ENCODE peak calls at places on chromosome 5, in six cellular contexts. One of them, this sample, is unnamed.

GRCh38 chr5:10710513-10711128 is 50.4 kb downstream of the DAP start:
- DNase-seq in CD8-positive, alpha-beta T cell: no peak
- DNase-seq in dorsolateral prefrontal cortex: no peak
- DNase-seq in fibroblast of mammary gland: no peak
- DNase-seq in lower lobe of right lung: no peak
- DNase-seq in adrenal gland: no peak
- DNase-seq in this sample: no peak

GRCh38 chr5:10304932-10305331 is 2.8 kb downstream of the CMBL start:
- DNase-seq in adrenal gland: no peak
- DNase-seq in CD8-positive, alpha-beta T cell: no peak
- DNase-seq in dorsolateral prefrontal cortex: no peak
- DNase-seq in lower lobe of right lung: no peak
- DNase-seq in fibroblast of mammary gland: no peak
- DNase-seq in this sample: no peak

GRCh38 chr5:129358069-129358468 is 102.0 kb upstream of the ADAMTS19 start:
- DNase-seq in CD8-positive, alpha-beta T cell: no peak
- DNase-seq in dorsolateral prefrontal cortex: no peak
- DNase-seq in adrenal gland: no peak
- DNase-seq in lower lobe of right lung: no peak
- DNase-seq in fibroblast of mammary gland: no peak
- DNase-seq in this sample: no peak

GRCh38 chr5:61472172-61472958 is 140.3 kb downstream of the ZSWIM6 start:
- DNase-seq in dorsolateral prefrontal cortex: no peak
- DNase-seq in CD8-positive, alpha-beta T cell: no peak
- DNase-seq in lower lobe of right lung: no peak
- DNase-seq in fibroblast of mammary gland: no peak
- DNase-seq in adrenal gland: peak
- DNase-seq in this sample: no peak

GRCh38 chr5:179212870-179213269 is 132.4 kb downstream of the ADAMTS2 start:
- DNase-seq in lower lobe of right lung: no peak
- DNase-seq in dorsolateral prefrontal cortex: no peak
- DNase-seq in CD8-positive, alpha-beta T cell: no peak
- DNase-seq in adrenal gland: no peak
- DNase-seq in fibroblast of mammary gland: no peak
- DNase-seq in this sample: no peak

GRCh38 chr5:171397190-171397589 is 9.5 kb downstream of the NPM1 start:
- DNase-seq in lower lobe of right lung: no peak
- DNase-seq in fibroblast of mammary gland: no peak
- DNase-seq in dorsolateral prefrontal cortex: no peak
- DNase-seq in CD8-positive, alpha-beta T cell: no peak
- DNase-seq in adrenal gland: no peak
- DNase-seq in this sample: no peak

GRCh38 chr5:81506378-81506777 is 112.4 kb upstream of the ACOT12 start:
- DNase-seq in fibroblast of mammary gland: no peak
- DNase-seq in dorsolateral prefrontal cortex: no peak
- DNase-seq in adrenal gland: no peak
- DNase-seq in CD8-positive, alpha-beta T cell: no peak
- DNase-seq in lower lobe of right lung: no peak
- DNase-seq in this sample: no peak

GRCh38 chr5:140324834-140325195 is 21.6 kb downstream of the HBEGF start:
- DNase-seq in CD8-positive, alpha-beta T cell: no peak
- DNase-seq in fibroblast of mammary gland: peak
- DNase-seq in dorsolateral prefrontal cortex: no peak
- DNase-seq in lower lobe of right lung: no peak
- DNase-seq in adrenal gland: peak
- DNase-seq in this sample: peak

DNA sequence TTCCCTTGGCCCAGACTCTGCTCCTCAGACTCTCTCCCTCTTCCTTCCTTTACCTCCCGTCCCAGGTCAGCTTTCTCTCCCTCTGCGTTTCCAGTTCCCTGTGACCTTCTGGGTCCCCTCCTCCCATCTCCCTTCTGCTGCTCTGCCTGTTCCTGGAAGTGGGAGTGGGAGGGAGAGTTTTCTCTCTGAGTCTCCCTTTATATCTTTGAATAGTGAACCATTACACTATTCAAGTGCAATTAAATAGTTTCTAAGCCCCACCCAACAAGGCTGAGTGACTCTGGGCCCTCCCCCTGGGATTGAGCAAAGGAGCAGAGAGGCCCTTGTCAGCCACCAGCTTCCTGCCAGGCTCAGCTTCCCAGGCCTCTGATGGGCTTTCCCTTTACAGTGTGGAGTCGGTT is 34.8 kb downstream of the THBS4 start:
- DNase-seq in adrenal gland: no peak
- DNase-seq in lower lobe of right lung: peak
- DNase-seq in fibroblast of mammary gland: no peak
- DNase-seq in CD8-positive, alpha-beta T cell: no peak
- DNase-seq in dorsolateral prefrontal cortex: no peak
- DNase-seq in this sample: no peak
- H3K4me3 ChIP-seq in adrenal gland: no peak
- H3K4me3 ChIP-seq in lower lobe of right lung: no peak
- H3K4me3 ChIP-seq in fibroblast of mammary gland: no peak
- H3K4me3 ChIP-seq in CD8-positive, alpha-beta T cell: no peak
- H3K4me3 ChIP-seq in dorsolateral prefrontal cortex: no peak
- H3K4me3 ChIP-seq in this sample: no peak

GRCh38 chr5:55694152-55694830 is 17.8 kb downstream of the SLC38A9 start:
- DNase-seq in adrenal gland: no peak
- DNase-seq in dorsolateral prefrontal cortex: no peak
- DNase-seq in fibroblast of mammary gland: peak
- DNase-seq in lower lobe of right lung: no peak
- DNase-seq in CD8-positive, alpha-beta T cell: no peak
- DNase-seq in this sample: no peak
- TF ChIP-seq CTCF in adrenal gland: peak
- TF ChIP-seq CTCF in dorsolateral prefrontal cortex: peak
- TF ChIP-seq CTCF in fibroblast of mammary gland: peak
- TF ChIP-seq CTCF in lower lobe of right lung: peak
- TF ChIP-seq CTCF in CD8-positive, alpha-beta T cell: no peak
- TF ChIP-seq CTCF in this sample: peak

GRCh38 chr5:180818275-180818674 is 15.7 kb upstream of the MGAT1 start:
- DNase-seq in fibroblast of mammary gland: no peak
- DNase-seq in lower lobe of right lung: no peak
- DNase-seq in CD8-positive, alpha-beta T cell: no peak
- DNase-seq in adrenal gland: no peak
- DNase-seq in dorsolateral prefrontal cortex: no peak
- DNase-seq in this sample: no peak

GRCh38 chr5:180818942-180819341 is 16.3 kb upstream of the MGAT1 start:
- DNase-seq in dorsolateral prefrontal cortex: no peak
- DNase-seq in CD8-positive, alpha-beta T cell: no peak
- DNase-seq in fibroblast of mammary gland: no peak
- DNase-seq in lower lobe of right lung: no peak
- DNase-seq in adrenal gland: no peak
- DNase-seq in this sample: no peak

GRCh38 chr5:180815241-180816031 is 12.8 kb upstream of the MGAT1 start:
- DNase-seq in lower lobe of right lung: no peak
- DNase-seq in CD8-positive, alpha-beta T cell: no peak
- DNase-seq in adrenal gland: no peak
- DNase-seq in fibroblast of mammary gland: no peak
- DNase-seq in dorsolateral prefrontal cortex: no peak
- DNase-seq in this sample: no peak

GRCh38 chr5:180817847-180818246 is 15.2 kb upstream of the MGAT1 start:
- DNase-seq in fibroblast of mammary gland: no peak
- DNase-seq in lower lobe of right lung: no peak
- DNase-seq in adrenal gland: no peak
- DNase-seq in dorsolateral prefrontal cortex: no peak
- DNase-seq in CD8-positive, alpha-beta T cell: no peak
- DNase-seq in this sample: no peak

GRCh38 chr5:180816608-180817534 is 14.3 kb upstream of the MGAT1 start:
- DNase-seq in dorsolateral prefrontal cortex: no peak
- DNase-seq in CD8-positive, alpha-beta T cell: no peak
- DNase-seq in fibroblast of mammary gland: peak
- DNase-seq in adrenal gland: no peak
- DNase-seq in lower lobe of right lung: no peak
- DNase-seq in this sample: no peak
- H3K4me3 ChIP-seq in dorsolateral prefrontal cortex: no peak
- H3K4me3 ChIP-seq in CD8-positive, alpha-beta T cell: peak
- H3K4me3 ChIP-seq in fibroblast of mammary gland: no peak
- H3K4me3 ChIP-seq in adrenal gland: no peak
- H3K4me3 ChIP-seq in lower lobe of right lung: peak
- H3K4me3 ChIP-seq in this sample: no peak

GRCh38 chr5:160970605-160971191 is 118.7 kb upstream of the ATP10B start:
- DNase-seq in fibroblast of mammary gland: peak
- DNase-seq in adrenal gland: no peak
- DNase-seq in lower lobe of right lung: no peak
- DNase-seq in CD8-positive, alpha-beta T cell: no peak
- DNase-seq in dorsolateral prefrontal cortex: no peak
- DNase-seq in this sample: no peak
- TF ChIP-seq CTCF in fibroblast of mammary gland: peak
- TF ChIP-seq CTCF in adrenal gland: peak
- TF ChIP-seq CTCF in lower lobe of right lung: peak
- TF ChIP-seq CTCF in CD8-positive, alpha-beta T cell: no peak
- TF ChIP-seq CTCF in dorsolateral prefrontal cortex: peak
- TF ChIP-seq CTCF in this sample: peak

GRCh38 chr5:157924490-157924889 is 65.5 kb upstream of the CLINT1 start:
- DNase-seq in CD8-positive, alpha-beta T cell: no peak
- DNase-seq in fibroblast of mammary gland: no peak
- DNase-seq in dorsolateral prefrontal cortex: no peak
- DNase-seq in lower lobe of right lung: no peak
- DNase-seq in adrenal gland: no peak
- DNase-seq in this sample: no peak
- H3K4me3 ChIP-seq in CD8-positive, alpha-beta T cell: no peak
- H3K4me3 ChIP-seq in fibroblast of mammary gland: no peak
- H3K4me3 ChIP-seq in dorsolateral prefrontal cortex: no peak
- H3K4me3 ChIP-seq in lower lobe of right lung: no peak
- H3K4me3 ChIP-seq in adrenal gland: no peak
- H3K4me3 ChIP-seq in this sample: no peak

GRCh38 chr5:52760695-52761366 is 26.9 kb upstream of the ITGA1 start:
- DNase-seq in fibroblast of mammary gland: no peak
- DNase-seq in dorsolateral prefrontal cortex: no peak
- DNase-seq in adrenal gland: no peak
- DNase-seq in CD8-positive, alpha-beta T cell: no peak
- DNase-seq in lower lobe of right lung: no peak
- DNase-seq in this sample: no peak
- TF ChIP-seq CTCF in fibroblast of mammary gland: no peak
- TF ChIP-seq CTCF in dorsolateral prefrontal cortex: no peak
- TF ChIP-seq CTCF in adrenal gland: no peak
- TF ChIP-seq CTCF in CD8-positive, alpha-beta T cell: no peak
- TF ChIP-seq CTCF in lower lobe of right lung: no peak
- TF ChIP-seq CTCF in this sample: no peak

GRCh38 chr5:143217804-143218160 is 185.7 kb downstream of the NR3C1 start:
- DNase-seq in adrenal gland: no peak
- DNase-seq in CD8-positive, alpha-beta T cell: no peak
- DNase-seq in dorsolateral prefrontal cortex: no peak
- DNase-seq in lower lobe of right lung: no peak
- DNase-seq in fibroblast of mammary gland: no peak
- DNase-seq in this sample: no peak
- H3K4me3 ChIP-seq in adrenal gland: no peak
- H3K4me3 ChIP-seq in CD8-positive, alpha-beta T cell: no peak
- H3K4me3 ChIP-seq in dorsolateral prefrontal cortex: no peak
- H3K4me3 ChIP-seq in lower lobe of right lung: no peak
- H3K4me3 ChIP-seq in fibroblast of mammary gland: no peak
- H3K4me3 ChIP-seq in this sample: no peak

DNA sequence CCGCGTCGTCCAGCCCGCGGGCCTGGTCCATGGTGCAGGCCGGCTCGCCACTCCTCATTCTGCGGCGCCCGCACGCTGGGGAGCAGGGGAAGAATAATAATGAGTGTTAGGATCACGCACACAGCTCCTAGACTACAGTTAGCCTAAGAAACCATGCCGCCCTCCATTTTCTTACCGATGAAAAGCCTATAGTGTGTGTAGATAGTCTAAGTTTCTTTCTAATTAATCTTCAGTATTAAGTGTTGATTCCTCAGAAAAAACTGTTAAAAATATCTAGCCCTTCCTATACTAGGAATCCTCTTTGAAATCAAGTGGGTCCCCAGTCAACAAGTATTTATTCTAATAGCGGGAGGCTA is 9.3 kb downstream of the ZBED3 start:
- DNase-seq in lower lobe of right lung: no peak
- DNase-seq in fibroblast of mammary gland: no peak
- DNase-seq in dorsolateral prefrontal cortex: no peak
- DNase-seq in CD8-positive, alpha-beta T cell: no peak
- DNase-seq in adrenal gland: no peak
- DNase-seq in this sample: no peak
- TF ChIP-seq CTCF in lower lobe of right lung: no peak
- TF ChIP-seq CTCF in fibroblast of mammary gland: no peak
- TF ChIP-seq CTCF in dorsolateral prefrontal cortex: no peak
- TF ChIP-seq CTCF in CD8-positive, alpha-beta T cell: no peak
- TF ChIP-seq CTCF in adrenal gland: no peak
- TF ChIP-seq CTCF in this sample: no peak

GRCh38 chr5:154802050-154802449 is 46.9 kb downstream of the LARP1 start:
- DNase-seq in adrenal gland: no peak
- DNase-seq in fibroblast of mammary gland: no peak
- DNase-seq in dorsolateral prefrontal cortex: no peak
- DNase-seq in lower lobe of right lung: no peak
- DNase-seq in CD8-positive, alpha-beta T cell: no peak
- DNase-seq in this sample: no peak

GRCh38 chr5:154801083-154801482 is 45.9 kb downstream of the LARP1 start:
- DNase-seq in fibroblast of mammary gland: peak
- DNase-seq in CD8-positive, alpha-beta T cell: no peak
- DNase-seq in adrenal gland: no peak
- DNase-seq in dorsolateral prefrontal cortex: no peak
- DNase-seq in lower lobe of right lung: no peak
- DNase-seq in this sample: no peak

GRCh38 chr5:154811239-154811638 is 39.2 kb downstream of the FAXDC2 start:
- DNase-seq in fibroblast of mammary gland: no peak
- DNase-seq in lower lobe of right lung: no peak
- DNase-seq in dorsolateral prefrontal cortex: no peak
- DNase-seq in adrenal gland: no peak
- DNase-seq in CD8-positive, alpha-beta T cell: no peak
- DNase-seq in this sample: no peak

GRCh38 chr5:154800582-154800981 is 45.4 kb downstream of the LARP1 start:
- DNase-seq in lower lobe of right lung: no peak
- DNase-seq in fibroblast of mammary gland: no peak
- DNase-seq in CD8-positive, alpha-beta T cell: no peak
- DNase-seq in dorsolateral prefrontal cortex: no peak
- DNase-seq in adrenal gland: no peak
- DNase-seq in this sample: no peak

DNA sequence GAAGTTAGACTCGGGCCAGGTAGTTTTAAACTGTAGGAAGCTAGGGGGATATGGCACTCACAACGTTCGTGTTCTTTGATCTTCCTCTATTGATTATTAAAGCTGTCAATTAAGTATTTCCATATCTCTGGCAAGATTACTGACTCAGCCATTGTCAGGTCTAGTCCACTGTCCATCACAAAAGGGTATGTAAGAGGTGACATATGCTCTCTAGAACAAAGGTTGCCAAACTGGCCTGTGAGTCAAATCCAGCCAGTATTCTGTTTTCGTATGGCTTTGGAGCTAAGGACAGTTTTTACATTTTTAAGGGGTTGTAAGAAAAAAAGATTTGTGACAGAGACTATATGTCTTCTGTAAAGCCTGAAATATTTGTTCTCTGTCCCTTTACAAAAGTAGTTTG is 44.2 kb downstream of the FAXDC2 start:
- DNase-seq in lower lobe of right lung: no peak
- DNase-seq in adrenal gland: no peak
- DNase-seq in CD8-positive, alpha-beta T cell: no peak
- DNase-seq in dorsolateral prefrontal cortex: no peak
- DNase-seq in fibroblast of mammary gland: no peak
- DNase-seq in this sample: no peak
- H3K4me3 ChIP-seq in lower lobe of right lung: no peak
- H3K4me3 ChIP-seq in adrenal gland: no peak
- H3K4me3 ChIP-seq in CD8-positive, alpha-beta T cell: no peak
- H3K4me3 ChIP-seq in dorsolateral prefrontal cortex: no peak
- H3K4me3 ChIP-seq in fibroblast of mammary gland: no peak
- H3K4me3 ChIP-seq in this sample: no peak

This sample was measured in PC-9.